ENCODE peak calls at places on chromosomes 4 and X, in five cellular contexts. H, N, M, X and R are unnamed samples.

GRCh38 chr4:10115271-10115656 is 1.3 kb downstream of the WDR1 start:
- DNase-seq in H (no peak), N (peak), M (no peak), X (no peak), R (no peak)

GRCh38 chr4:5753766-5754528 is 42.9 kb downstream of the EVC start:
- DNase-seq in H (no peak), N (peak), M (no peak), X (no peak), R (no peak)

GRCh38 chrX:108019382-108019857 is 25.4 kb upstream of the VSIG1 start:
- DNase-seq in H (no peak), N (no peak), M (no peak), X (no peak), R (no peak)

GRCh38 chr4:121462660-121463261 is 81.9 kb upstream of the QRFPR start:
- DNase-seq in H (peak), N (peak), M (peak), X (peak), R (no peak)

GRCh38 chrX:68724531-68725020 is 77.1 kb downstream of the STARD8 start:
- DNase-seq in H (no peak), N (no peak), M (no peak), X (no peak), R (no peak)

GRCh38 chr4:6916069-6916586 is 6.5 kb downstream of the TBC1D14 start:
- DNase-seq in H (no peak), N (no peak), M (peak), X (no peak), R (no peak)

GRCh38 chrX:120671963-120672362 is 42.1 kb upstream of the C1GALT1C1 start:
- DNase-seq in H (no peak), N (no peak), M (no peak), X (no peak), R (no peak)

GRCh38 chr4:165779950-165780670 is 92.9 kb upstream of the TLL1 start:
- DNase-seq in H (no peak), N (no peak), M (no peak), X (no peak), R (no peak)

GRCh38 chr4:77621254-77621653 is 15.6 kb downstream of the CXCL13 start:
- DNase-seq in H (no peak), N (no peak), M (no peak), X (no peak), R (no peak)

GRCh38 chr4:1233641-1234277 is 15.2 kb downstream of the CTBP1 start:
- DNase-seq in H (no peak), N (no peak), M (no peak), X (no peak), R (no peak)

GRCh38 chr4:179110816-179111215 is 1668.6 kb upstream of the AGA start:
- DNase-seq in H (no peak), N (no peak), M (no peak), X (no peak), R (no peak)

GRCh38 chrX:70998402-70999027 is 67.6 kb upstream of the SLC7A3 start:
- DNase-seq in H (peak), N (peak), M (peak), X (no peak), R (no peak)

GRCh38 chr4:39233783-39234182 is 51.5 kb downstream of the WDR19 start:
- DNase-seq in H (no peak), N (no peak), M (no peak), X (no peak), R (no peak)

GRCh38 chr4:3720461-3720860 is 45.7 kb upstream of the ADRA2C start:
- DNase-seq in H (no peak), N (no peak), M (no peak), X (no peak), R (no peak)

GRCh38 chr4:5976431-5976830 is 41.8 kb downstream of the C4orf50 start:
- DNase-seq in H (no peak), N (no peak), M (no peak), X (no peak), R (no peak)

GRCh38 chrX:119692241-119693031 is 532 bp downstream of the SEPTIN6 start:
- DNase-seq in H (peak), N (peak), M (no peak), X (no peak), R (peak)

GRCh38 chrX:110204986-110205385 is 112.9 kb downstream of the AMMECR1 start:
- DNase-seq in H (no peak), N (no peak), M (no peak), X (no peak), R (no peak)

GRCh38 chr4:88411491-88412101 is 32.9 kb downstream of the HERC6 start:
- DNase-seq in H (no peak), N (no peak), M (no peak), X (no peak), R (no peak)

GRCh38 chrX:48938721-48939416 is 18.5 kb downstream of the OTUD5 start:
- DNase-seq in H (no peak), N (no peak), M (no peak), X (no peak), R (no peak)

GRCh38 chr4:168097161-168097560 is 4.8 kb downstream of the ANXA10 start:
- DNase-seq in H (no peak), N (no peak), M (no peak), X (no peak), R (no peak)

GRCh38 chr4:6275898-6276563 is 6.4 kb downstream of the WFS1 start:
- DNase-seq in H (no peak), N (no peak), M (no peak), X (no peak), R (no peak)

GRCh38 chrX:140180585-140180984 is 215.3 kb upstream of the CXorf66 start:
- DNase-seq in H (no peak), N (peak), M (no peak), X (no peak), R (no peak)

GRCh38 chr4:82284858-82285805 is 88.7 kb downstream of the HNRNPD start:
- DNase-seq in H (peak), N (peak), M (peak), X (peak), R (peak)

GRCh38 chr4:8164194-8164565 is 5.6 kb upstream of the ABLIM2 start:
- DNase-seq in H (no peak), N (no peak), M (no peak), X (no peak), R (no peak)

GRCh38 chr4:76059750-76060149 is 14.8 kb upstream of the ART3 start:
- DNase-seq in H (no peak), N (no peak), M (peak), X (no peak), R (no peak)

GRCh38 chr4:86876894-86877685 is 15.1 kb downstream of the C4orf36 start:
- DNase-seq in H (no peak), N (no peak), M (no peak), X (no peak), R (no peak)

GRCh38 chr4:77437079-77437478 is 168.5 kb upstream of the CXCL13 start:
- DNase-seq in H (no peak), N (no peak), M (no peak), X (no peak), R (no peak)

GRCh38 chr4:60241886-60242285 is 958.2 kb upstream of the ADGRL3 start:
- DNase-seq in H (no peak), N (no peak), M (no peak), X (no peak), R (no peak)

GRCh38 chr4:186845137-186845842 is 121.6 kb upstream of the FAT1 start:
- DNase-seq in H (peak), N (peak), M (peak), X (no peak), R (no peak)